ENCODE peak calls at places on chromosomes 5 and 9, in nine cellular contexts. M is upper lobe of left lung, T is HCT116, Q is suprapubic skin, F is esophagus muscularis mucosa, J is K562, O is transverse colon, P is stomach, C is SK-N-SH. S is an unnamed sample.
A peak's percentile ranks its signal among the peaks of the same experiment; 100 is the strongest.

GRCh38 chr5:178291969-178292825 is 59.6 kb upstream of the PHYKPL start:
- DNase-seq in M (no peak), T (no peak), Q (peak; percentile 64), F (no peak), J (no peak), O (no peak), P (no peak), C (no peak), S (no peak)

GRCh38 chr9:2469681-2470141 is 151.9 kb upstream of the VLDLR start:
- DNase-seq in M (no peak), T (no peak), Q (no peak), F (no peak), J (no peak), O (peak; percentile 51), P (peak; percentile 31), C (peak; percentile 12), S (no peak)

GRCh38 chr5:151137067-151137825 is 20.3 kb downstream of the ANXA6 start:
- DNase-seq in M (no peak), T (no peak), Q (no peak), F (no peak), J (no peak), O (no peak), P (no peak), C (no peak), S (no peak)

GRCh38 chr5:73974871-73975351 is 348.9 kb downstream of the ARHGEF28 start:
- DNase-seq in M (no peak), T (no peak), Q (no peak), F (no peak), J (no peak), O (no peak), P (no peak), C (no peak), S (no peak)

GRCh38 chr9:17401858-17402257 is 177.0 kb upstream of the SH3GL2 start:
- DNase-seq in M (no peak), T (no peak), Q (no peak), F (no peak), J (no peak), O (no peak), P (no peak), C (no peak), S (no peak)

GRCh38 chr5:147098233-147098790 is 136.5 kb upstream of the STK32A start:
- DNase-seq in M (no peak), T (peak; percentile 42), Q (no peak), F (no peak), J (no peak), O (peak; percentile 22), P (no peak), C (peak; percentile 53), S (no peak)

GRCh38 chr5:35120745-35121144 is 73.0 kb upstream of the AGXT2 start:
- DNase-seq in M (no peak), T (no peak), Q (no peak), F (no peak), J (no peak), O (no peak), P (no peak), C (no peak), S (no peak)

GRCh38 chr9:136858844-136859757 is 7.0 kb downstream of the MAMDC4 start:
- DNase-seq in M (peak; percentile 90), T (no peak), Q (no peak), F (no peak), J (no peak), O (peak; percentile 92), P (peak; percentile 95), C (no peak), S (peak; percentile 79)

GRCh38 chr5:3943803-3944202 is 348.2 kb downstream of the IRX1 start:
- DNase-seq in M (no peak), T (no peak), Q (no peak), F (no peak), J (no peak), O (no peak), P (no peak), C (no peak), S (no peak)

GRCh38 chr9:37284631-37285030 is 137.9 kb upstream of the GRHPR start:
- DNase-seq in M (no peak), T (no peak), Q (no peak), F (no peak), J (no peak), O (no peak), P (no peak), C (no peak), S (no peak)

GRCh38 chr9:131892162-131892707 is 152.4 kb upstream of the RAPGEF1 start:
- DNase-seq in M (no peak), T (no peak), Q (no peak), F (no peak), J (no peak), O (no peak), P (no peak), C (no peak), S (no peak)

GRCh38 chr5:19771174-19771835 is 216.7 kb downstream of the CDH18 start:
- DNase-seq in M (no peak), T (no peak), Q (no peak), F (no peak), J (no peak), O (no peak), P (no peak), C (no peak), S (no peak)

GRCh38 chr5:74212336-74212735 is 428.2 kb downstream of the ENC1 start:
- DNase-seq in M (no peak), T (peak; percentile 26), Q (no peak), F (peak; percentile 55), J (peak; percentile 19), O (peak; percentile 11), P (no peak), C (no peak), S (no peak)

GRCh38 chr9:28031521-28032177 is 458.4 kb upstream of the C9orf72 start:
- DNase-seq in M (no peak), T (no peak), Q (no peak), F (no peak), J (no peak), O (no peak), P (no peak), C (no peak), S (no peak)

GRCh38 chr5:160797020-160797419 is 55.0 kb downstream of the ATP10B start:
- DNase-seq in M (no peak), T (no peak), Q (no peak), F (no peak), J (no peak), O (no peak), P (no peak), C (no peak), S (no peak)

GRCh38 chr5:175493726-175494125 is 15.4 kb downstream of the SFXN1 start:
- DNase-seq in M (no peak), T (no peak), Q (no peak), F (no peak), J (no peak), O (no peak), P (no peak), C (no peak), S (no peak)

GRCh38 chr5:175489693-175490443 is 11.5 kb downstream of the SFXN1 start:
- DNase-seq in M (no peak), T (no peak), Q (no peak), F (no peak), J (no peak), O (no peak), P (no peak), C (no peak), S (no peak)

GRCh38 chr5:175491223-175491622 is 12.9 kb downstream of the SFXN1 start:
- DNase-seq in M (no peak), T (no peak), Q (no peak), F (no peak), J (no peak), O (no peak), P (no peak), C (no peak), S (no peak)

GRCh38 chr5:175494271-175495183 is 16.2 kb downstream of the SFXN1 start:
- DNase-seq in M (no peak), T (no peak), Q (no peak), F (no peak), J (no peak), O (no peak), P (no peak), C (no peak), S (no peak)

GRCh38 chr5:175493260-175493659 is 14.9 kb downstream of the SFXN1 start:
- DNase-seq in M (no peak), T (no peak), Q (no peak), F (no peak), J (no peak), O (no peak), P (no peak), C (no peak), S (no peak)
- H3K4me1 ChIP-seq in M (no peaks in the 10 kb centered on the region), T (no peaks in the 10 kb centered on the region), Q (no peaks in the 10 kb centered on the region), F (no peaks in the 10 kb centered on the region), J (peaks cover 4% of the 10 kb centered on the region), O (no peaks in the 10 kb centered on the region), P (no peaks in the 10 kb centered on the region), C (no peaks in the 10 kb centered on the region), S (no peaks in the 10 kb centered on the region)

GRCh38 chr5:84384604-84385575 is at the start of gene EDIL3:
- DNase-seq in M (peak; percentile 86), T (no peak), Q (no peak), F (no peak), J (no peak), O (peak; percentile 53), P (no peak), C (peak; percentile 62), S (no peak)
- H3K4me3 ChIP-seq in M (peak within 1 kb of the TSS; percentile 76), T (no peak within 1 kb of the TSS), Q (peak within 1 kb of the TSS; percentile 67), F (peak within 1 kb of the TSS; percentile 65), J (no peak within 1 kb of the TSS), O (peak within 1 kb of the TSS; percentile 65), P (peak within 1 kb of the TSS; percentile 57), C (peak within 1 kb of the TSS; percentile 99), S (peak within 1 kb of the TSS; percentile 66)

GRCh38 chr5:154288145-154288544 is 97.6 kb downstream of the GALNT10 start:
- DNase-seq in M (no peak), T (no peak), Q (no peak), F (peak; percentile 88), J (no peak), O (no peak), P (peak; percentile 58), C (no peak), S (no peak)

GRCh38 chr5:154286557-154286956 is 96.0 kb downstream of the GALNT10 start:
- DNase-seq in M (no peak), T (no peak), Q (no peak), F (peak; percentile 68), J (no peak), O (no peak), P (no peak), C (no peak), S (no peak)

GRCh38 chr5:154287136-154287535 is 96.6 kb downstream of the GALNT10 start:
- DNase-seq in M (no peak), T (no peak), Q (no peak), F (peak; percentile 47), J (no peak), O (no peak), P (peak; percentile 61), C (no peak), S (no peak)

GRCh38 chr5:154284433-154284832 is 93.9 kb downstream of the GALNT10 start:
- DNase-seq in M (no peak), T (no peak), Q (no peak), F (peak; percentile 57), J (no peak), O (no peak), P (no peak), C (no peak), S (no peak)

GRCh38 chr5:154285661-154286408 is 95.3 kb downstream of the GALNT10 start:
- DNase-seq in M (no peak), T (no peak), Q (no peak), F (peak; percentile 47), J (no peak), O (no peak), P (no peak), C (no peak), S (no peak)
- TF ChIP-seq POLR2AphosphoS5 in M (no peak), T (no peak), Q (no peak), F (no peak), J (no peak), O (no peak), P (no peak), C (peak; percentile 48), S (no peak)

GRCh38 chr5:138372225-138372624 is 19.7 kb downstream of the KDM3B start:
- DNase-seq in M (no peak), T (no peak), Q (no peak), F (no peak), J (no peak), O (no peak), P (no peak), C (no peak), S (no peak)
- H3K4me1 ChIP-seq in M (peaks cover 25% of the 10 kb centered on the region), T (no peaks in the 10 kb centered on the region), Q (peaks cover 19% of the 10 kb centered on the region), F (peaks cover 44% of the 10 kb centered on the region), J (peaks cover 16% of the 10 kb centered on the region), O (no peaks in the 10 kb centered on the region), P (peaks cover 13% of the 10 kb centered on the region), C (no peaks in the 10 kb centered on the region), S (no peaks in the 10 kb centered on the region)

S was measured in breast epithelium.